ENCODE peak calls at places on chromosome 19, in ten cellular contexts. T, X, P, A, R, D, O, M, E and V are unnamed samples.

GRCh38 chr19:33202546-33203507 is 8.7 kb downstream of the LRP3 start:
- DNase-seq in D (no peak), T (no peak), R (no peak), X (no peak), P (no peak), M (no peak), E (no peak), O (no peak), A (no peak), V (no peak)

GRCh38 chr19:1449467-1450442 is at the start of gene APC2:
- DNase-seq in E (peak; percentile 75), T (no peak), D (no peak), A (peak; percentile 22), R (no peak), X (no peak), P (no peak), O (no peak), M (peak; percentile 95), V (no peak)

GRCh38 chr19:37572203-37572602 is 22.4 kb downstream of the ZNF571 start:
- DNase-seq in A (no peak), R (no peak), D (no peak), X (no peak), P (no peak), E (no peak), O (no peak), M (no peak), T (no peak), V (no peak)

GRCh38 chr19:8537099-8537498 is 23.1 kb upstream of the ZNF414 start:
- DNase-seq in X (no peak), P (no peak), E (no peak), O (no peak), T (no peak), A (no peak), D (no peak), R (no peak), M (no peak), V (no peak)

GRCh38 chr19:37886571-37886970 is 19.8 kb downstream of the WDR87 start:
- DNase-seq in D (no peak), M (no peak), R (no peak), O (no peak), P (no peak), T (no peak), E (no peak), X (no peak), A (no peak), V (no peak)

GRCh38 chr19:48175578-48175977 is 5.1 kb downstream of the ZSWIM9 start:
- DNase-seq in P (no peak), X (no peak), O (no peak), D (no peak), A (no peak), M (no peak), R (no peak), E (no peak), T (no peak), V (no peak)

GRCh38 chr19:47074621-47075020 is 26.2 kb upstream of the TMEM160 start:
- DNase-seq in O (no peak), D (no peak), T (no peak), R (no peak), P (no peak), E (no peak), X (no peak), M (no peak), A (no peak), V (no peak)

GRCh38 chr19:48290341-48290922 is 20.6 kb downstream of the ZNF114 start:
- DNase-seq in O (no peak), D (no peak), E (no peak), A (peak; percentile 81), R (no peak), P (peak; percentile 61), T (peak; percentile 85), X (no peak), M (peak; percentile 90), V (no peak)

GRCh38 chr19:58400638-58400915 is 5.1 kb downstream of the RNF225 start:
- DNase-seq in A (no peak), D (no peak), O (no peak), T (no peak), P (no peak), M (no peak), X (no peak), R (no peak), E (no peak), V (no peak)

GRCh38 chr19:38034153-38034835 is 127.3 kb downstream of the SIPA1L3 start:
- DNase-seq in M (no peak), R (no peak), P (no peak), T (no peak), O (no peak), X (no peak), E (peak; percentile 70), A (peak; percentile 87), D (no peak), V (no peak)

GRCh38 chr19:6216236-6216995 is 63.4 kb downstream of the MLLT1 start:
- DNase-seq in P (no peak), R (no peak), E (no peak), A (no peak), D (no peak), O (no peak), M (no peak), X (peak; percentile 20), T (no peak), V (no peak)

GRCh38 chr19:51739466-51740213 is 12.0 kb downstream of the FPR1 start:
- DNase-seq in P (no peak), D (no peak), O (no peak), T (no peak), X (no peak), A (no peak), M (no peak), R (no peak), E (no peak), V (no peak)

GRCh38 chr19:990746-991145 is 6.6 kb downstream of the WDR18 start:
- DNase-seq in A (no peak), D (no peak), T (no peak), R (no peak), X (no peak), O (no peak), M (no peak), P (no peak), E (no peak), V (no peak)

GRCh38 chr19:47776568-47776967 is 1.9 kb upstream of the SELENOW start:
- DNase-seq in O (no peak), D (no peak), M (peak; percentile 70), E (no peak), A (no peak), P (no peak), X (no peak), T (no peak), R (no peak), V (no peak)

GRCh38 chr19:45798995-45799517 is 6.4 kb upstream of the DMWD start:
- DNase-seq in D (peak; percentile 57), E (peak; percentile 70), T (no peak), M (peak; percentile 78), R (peak; percentile 71), X (peak; percentile 64), P (peak; percentile 93), A (peak; percentile 66), O (no peak), V (no peak)

GRCh38 chr19:51594774-51595109 is 23.7 kb downstream of the ZNF175 start:
- DNase-seq in T (no peak), A (no peak), D (no peak), O (no peak), R (no peak), X (no peak), E (no peak), M (no peak), P (no peak), V (no peak)

GRCh38 chr19:49489601-49490167 is 2.3 kb downstream of the RPL13A start:
- DNase-seq in A (no peak), R (no peak), M (no peak), X (no peak), D (no peak), E (peak; percentile 78), O (no peak), P (no peak), T (no peak), V (no peak)
- TF ChIP-seq CTCF in A (no peak), R (no peak), M (no peak), X (no peak), D (no peak), E (peak; percentile 78), O (no peak), P (no peak), T (no peak), V (peak; percentile 49)

GRCh38 chr19:55902080-55902751 is 29.9 kb downstream of the NLRP13 start:
- DNase-seq in R (no peak), P (no peak), D (no peak), E (no peak), M (no peak), T (no peak), O (no peak), X (no peak), A (no peak), V (no peak)
- H3K4me3 ChIP-seq in R (no peak overlapping the region), P (no peak overlapping the region), D (no peak overlapping the region), E (no peak overlapping the region), M (no peak overlapping the region), T (no peak overlapping the region), O (no peak overlapping the region), X (no peak overlapping the region), A (no peak overlapping the region), V (no peak overlapping the region)

DNA sequence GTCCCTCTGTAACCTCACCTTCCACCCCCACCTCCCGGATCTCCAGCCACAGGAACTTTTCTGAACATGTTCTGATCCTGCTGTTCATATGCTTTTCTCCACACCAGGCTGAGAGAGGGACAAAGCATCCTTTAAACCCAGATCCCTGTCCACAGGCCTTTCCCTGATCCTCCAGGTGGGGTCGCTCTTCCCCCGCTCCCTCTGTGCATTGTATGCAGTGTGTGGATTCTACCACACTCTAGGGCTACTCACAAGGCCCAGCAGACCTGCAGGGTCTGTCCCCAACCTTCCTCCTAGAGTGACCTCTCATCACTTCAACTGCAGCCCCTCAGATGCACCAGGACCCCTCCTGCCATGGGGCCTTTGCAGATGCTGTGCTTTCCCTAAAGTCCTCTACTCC is 1200.6 kb downstream of the UQCRFS1 start:
- DNase-seq in O (no peak), X (no peak), E (no peak), D (no peak), T (peak; percentile 13), A (no peak), P (no peak), R (no peak), M (peak; percentile 70), V (no peak)
- TF ChIP-seq CTCF in O (no peak), X (no peak), E (no peak), D (no peak), T (peak; percentile 88), A (no peak), P (no peak), R (no peak), M (peak; percentile 87), V (peak; percentile 6)

DNA sequence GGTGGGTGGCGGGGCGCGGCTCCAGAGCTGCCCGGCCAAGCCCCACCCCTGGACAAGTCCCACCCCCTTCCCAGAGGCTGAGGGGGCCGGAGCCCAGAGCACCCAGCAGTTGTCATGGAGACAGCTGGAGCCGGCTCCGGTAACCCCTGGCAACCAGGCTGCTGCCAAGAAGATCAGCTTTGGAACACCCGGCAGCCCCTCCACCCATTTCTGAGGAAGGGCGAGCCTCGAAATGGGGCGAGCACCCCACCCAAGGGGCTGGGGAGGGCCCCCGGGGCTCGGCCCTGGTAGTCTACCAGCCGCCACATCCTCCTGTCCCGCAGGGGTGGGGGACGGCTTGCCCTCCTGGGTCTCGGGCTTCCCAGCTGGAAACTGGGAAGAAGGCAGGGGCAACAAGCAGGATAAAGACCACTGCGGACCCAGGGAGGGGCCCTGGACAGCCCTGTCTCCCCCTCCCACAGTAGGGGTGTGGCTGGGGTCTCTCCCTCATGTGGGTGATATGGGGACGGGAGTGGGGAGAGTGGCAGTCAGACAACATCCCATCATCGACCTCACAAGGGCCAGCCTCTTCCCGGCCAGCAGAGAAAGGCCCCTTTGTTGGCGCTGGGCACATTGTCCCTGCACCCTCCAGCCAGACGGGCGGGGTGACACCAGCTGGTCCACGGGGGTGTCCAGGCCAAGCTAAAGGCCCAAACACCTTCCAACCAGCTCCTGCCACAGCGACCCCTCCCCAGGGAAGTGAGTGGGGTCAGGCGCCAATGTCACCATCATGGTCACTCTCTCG is 1.5 kb downstream of the CERS1 start:
- DNase-seq in T (no peak), D (no peak), A (peak; percentile 32), R (no peak), E (no peak), M (peak; percentile 68), O (no peak), X (no peak), P (peak; percentile 60), V (no peak)
- H3K4me3 ChIP-seq in T (peak overlapping the region; percentile 59), D (peak overlapping the region; percentile 66), A (no peak overlapping the region), R (no peak overlapping the region), E (no peak overlapping the region), M (peak overlapping the region; percentile 75), O (peak overlapping the region; percentile 42), X (peak overlapping the region; percentile 41), P (peak overlapping the region; percentile 64), V (peak overlapping the region; percentile 62)